ENCODE peak calls at places on chromosomes 2 and 18, in six cellular contexts. U is fibroblast of lung; A is stimulated activated naive CD4-positive, alpha-beta T cell; Z is C1 segment of cervical spinal cord; J is HCEC 1CT; P is small intestine. E is an unnamed sample.

GRCh38 chr2:225013432-225014048 is 28.7 kb downstream of the DOCK10 start:
- DNase-seq in P (no peak), Z (no peak), A (no peak), U (peak; percentile 56), J (no peak), E (no peak)

GRCh38 chr2:34498561-34498960 is 899.5 kb upstream of the FAM98A start:
- DNase-seq in J (no peak), P (no peak), Z (no peak), A (no peak), U (no peak), E (no peak)

GRCh38 chr18:67600181-67600631 is 83.7 kb upstream of the DSEL start:
- DNase-seq in A (no peak), P (peak; percentile 21), J (peak; percentile 91), U (peak; percentile 95), Z (no peak), E (no peak)

GRCh38 chr2:145906356-145906755 is 1386.4 kb upstream of the ZEB2 start:
- DNase-seq in P (no peak), A (no peak), Z (no peak), J (peak; percentile 9), U (peak; percentile 44), E (no peak)

GRCh38 chr2:36420569-36421164 is 65.1 kb downstream of the CRIM1 start:
- DNase-seq in P (no peak), U (no peak), J (no peak), Z (no peak), A (no peak), E (no peak)

GRCh38 chr18:777021-777420 is 35.0 kb downstream of the YES1 start:
- DNase-seq in Z (no peak), U (peak; percentile 46), P (no peak), J (no peak), A (no peak), E (no peak)

GRCh38 chr2:172928754-172929153 is 146.9 kb upstream of the MAP3K20 start:
- DNase-seq in J (peak; percentile 49), P (no peak), Z (no peak), U (peak; percentile 83), A (no peak), E (no peak)

GRCh38 chr18:4808891-4809290 is 353.8 kb upstream of the DLGAP1 start:
- DNase-seq in J (no peak), A (no peak), P (no peak), Z (no peak), U (no peak), E (no peak)

GRCh38 chr2:211495339-211495738 is 938.9 kb downstream of the CPS1 start:
- DNase-seq in J (no peak), U (no peak), Z (no peak), P (no peak), A (no peak), E (no peak)

GRCh38 chr2:176537932-176538331 is 268.7 kb downstream of the MTX2 start:
- DNase-seq in P (no peak), U (no peak), Z (no peak), J (no peak), A (no peak), E (no peak)

E was measured in effector CD8-positive, alpha-beta T cell.